ENCODE peak calls at places on chromosomes 7 and 10, in six cellular contexts. One of them, this sample, is unnamed.
A peak's percentile ranks its signal among the peaks of the same experiment; 100 is the strongest.

GRCh38 chr7:1885465-1886226 is 215.6 kb downstream of the ELFN1 start:
- DNase-seq in tibial nerve: no peak
- DNase-seq in spleen: no peak
- DNase-seq in pancreas: no peak
- DNase-seq in MM.1S: no peak
- DNase-seq in CD8-positive, alpha-beta T cell: no peak
- DNase-seq in this sample: no peak

GRCh38 chr10:49594594-49594993 is 15.5 kb upstream of the SLC18A3 start:
- DNase-seq in tibial nerve: no peak
- DNase-seq in CD8-positive, alpha-beta T cell: no peak
- DNase-seq in spleen: no peak
- DNase-seq in MM.1S: peak; percentile 42
- DNase-seq in pancreas: no peak
- DNase-seq in this sample: no peak

GRCh38 chr7:34128762-34129161 is 223.4 kb downstream of the BMPER start:
- DNase-seq in spleen: no peak
- DNase-seq in CD8-positive, alpha-beta T cell: no peak
- DNase-seq in pancreas: no peak
- DNase-seq in MM.1S: no peak
- DNase-seq in tibial nerve: no peak
- DNase-seq in this sample: no peak

GRCh38 chr10:37975407-37975991 is 948 bp downstream of the ZNF25 start:
- DNase-seq in CD8-positive, alpha-beta T cell: no peak
- DNase-seq in spleen: no peak
- DNase-seq in MM.1S: peak; percentile 27
- DNase-seq in pancreas: no peak
- DNase-seq in tibial nerve: no peak
- DNase-seq in this sample: no peak

GRCh38 chr7:69787736-69788431 is 189.6 kb downstream of the AUTS2 start:
- DNase-seq in tibial nerve: no peak
- DNase-seq in MM.1S: no peak
- DNase-seq in CD8-positive, alpha-beta T cell: no peak
- DNase-seq in pancreas: no peak
- DNase-seq in spleen: no peak
- DNase-seq in this sample: no peak

GRCh38 chr10:78207216-78207615 is 173.6 kb downstream of the RPS24 start:
- DNase-seq in CD8-positive, alpha-beta T cell: no peak
- DNase-seq in tibial nerve: no peak
- DNase-seq in pancreas: no peak
- DNase-seq in spleen: no peak
- DNase-seq in MM.1S: peak; percentile 70
- DNase-seq in this sample: no peak

GRCh38 chr7:18521945-18522566 is 26.5 kb downstream of the HDAC9 start:
- DNase-seq in spleen: no peak
- DNase-seq in MM.1S: no peak
- DNase-seq in pancreas: no peak
- DNase-seq in tibial nerve: no peak
- DNase-seq in CD8-positive, alpha-beta T cell: no peak
- DNase-seq in this sample: no peak

GRCh38 chr7:111184960-111185359 is 94.0 kb downstream of the LRRN3 start:
- DNase-seq in CD8-positive, alpha-beta T cell: no peak
- DNase-seq in tibial nerve: no peak
- DNase-seq in MM.1S: no peak
- DNase-seq in pancreas: no peak
- DNase-seq in spleen: no peak
- DNase-seq in this sample: no peak

GRCh38 chr10:87764072-87764934 is 53.7 kb downstream of the ATAD1 start:
- DNase-seq in CD8-positive, alpha-beta T cell: no peak
- DNase-seq in pancreas: no peak
- DNase-seq in tibial nerve: no peak
- DNase-seq in MM.1S: no peak
- DNase-seq in spleen: no peak
- DNase-seq in this sample: no peak

GRCh38 chr7:42950417-42950816 is 18.2 kb downstream of the MRPL32 start:
- DNase-seq in MM.1S: no peak
- DNase-seq in pancreas: no peak
- DNase-seq in spleen: no peak
- DNase-seq in tibial nerve: no peak
- DNase-seq in CD8-positive, alpha-beta T cell: no peak
- DNase-seq in this sample: no peak

GRCh38 chr10:119595134-119595714 is 1.5 kb downstream of the TIAL1 start:
- DNase-seq in tibial nerve: no peak
- DNase-seq in pancreas: no peak
- DNase-seq in MM.1S: no peak
- DNase-seq in CD8-positive, alpha-beta T cell: no peak
- DNase-seq in spleen: no peak
- DNase-seq in this sample: no peak

GRCh38 chr7:31934551-31934950 is 135.7 kb downstream of the PDE1C start:
- DNase-seq in spleen: no peak
- DNase-seq in MM.1S: no peak
- DNase-seq in pancreas: no peak
- DNase-seq in CD8-positive, alpha-beta T cell: no peak
- DNase-seq in tibial nerve: no peak
- DNase-seq in this sample: no peak

GRCh38 chr10:133179651-133180050 is 19.6 kb downstream of the KNDC1 start:
- DNase-seq in MM.1S: no peak
- DNase-seq in spleen: peak; percentile 54
- DNase-seq in CD8-positive, alpha-beta T cell: no peak
- DNase-seq in pancreas: no peak
- DNase-seq in tibial nerve: no peak
- DNase-seq in this sample: no peak

GRCh38 chr10:133182190-133182589 is 22.2 kb downstream of the KNDC1 start:
- DNase-seq in spleen: no peak
- DNase-seq in pancreas: no peak
- DNase-seq in CD8-positive, alpha-beta T cell: no peak
- DNase-seq in MM.1S: no peak
- DNase-seq in tibial nerve: no peak
- DNase-seq in this sample: no peak

GRCh38 chr10:133182791-133183645 is 23.0 kb downstream of the KNDC1 start:
- DNase-seq in pancreas: no peak
- DNase-seq in MM.1S: no peak
- DNase-seq in tibial nerve: no peak
- DNase-seq in spleen: no peak
- DNase-seq in CD8-positive, alpha-beta T cell: no peak
- DNase-seq in this sample: no peak

GRCh38 chr10:133180192-133180914 is 20.3 kb downstream of the KNDC1 start:
- DNase-seq in MM.1S: no peak
- DNase-seq in tibial nerve: no peak
- DNase-seq in pancreas: no peak
- DNase-seq in spleen: peak; percentile 41
- DNase-seq in CD8-positive, alpha-beta T cell: no peak
- DNase-seq in this sample: no peak

GRCh38 chr10:133180915-133181639 is 21.1 kb downstream of the KNDC1 start:
- DNase-seq in CD8-positive, alpha-beta T cell: no peak
- DNase-seq in spleen: peak; percentile 72
- DNase-seq in tibial nerve: no peak
- DNase-seq in MM.1S: no peak
- DNase-seq in pancreas: no peak
- DNase-seq in this sample: no peak
- TF ChIP-seq CTCF in CD8-positive, alpha-beta T cell: no peak
- TF ChIP-seq CTCF in spleen: no peak
- TF ChIP-seq CTCF in tibial nerve: no peak
- TF ChIP-seq CTCF in MM.1S: no peak
- TF ChIP-seq CTCF in pancreas: no peak
- TF ChIP-seq CTCF in this sample: no peak

GRCh38 chr7:136685506-136685905 is 182.9 kb upstream of the CHRM2 start:
- DNase-seq in pancreas: no peak
- DNase-seq in MM.1S: no peak
- DNase-seq in spleen: no peak
- DNase-seq in CD8-positive, alpha-beta T cell: no peak
- DNase-seq in tibial nerve: no peak
- DNase-seq in this sample: no peak

GRCh38 chr7:136688601-136689000 is 179.9 kb upstream of the CHRM2 start:
- DNase-seq in CD8-positive, alpha-beta T cell: no peak
- DNase-seq in pancreas: no peak
- DNase-seq in MM.1S: no peak
- DNase-seq in spleen: no peak
- DNase-seq in tibial nerve: no peak
- DNase-seq in this sample: no peak

GRCh38 chr7:136693166-136694119 is 175.0 kb upstream of the CHRM2 start:
- DNase-seq in pancreas: no peak
- DNase-seq in spleen: no peak
- DNase-seq in MM.1S: no peak
- DNase-seq in tibial nerve: no peak
- DNase-seq in CD8-positive, alpha-beta T cell: no peak
- DNase-seq in this sample: no peak

GRCh38 chr7:136692221-136692620 is 176.2 kb upstream of the CHRM2 start:
- DNase-seq in CD8-positive, alpha-beta T cell: no peak
- DNase-seq in pancreas: no peak
- DNase-seq in tibial nerve: no peak
- DNase-seq in spleen: no peak
- DNase-seq in MM.1S: no peak
- DNase-seq in this sample: no peak

DNA sequence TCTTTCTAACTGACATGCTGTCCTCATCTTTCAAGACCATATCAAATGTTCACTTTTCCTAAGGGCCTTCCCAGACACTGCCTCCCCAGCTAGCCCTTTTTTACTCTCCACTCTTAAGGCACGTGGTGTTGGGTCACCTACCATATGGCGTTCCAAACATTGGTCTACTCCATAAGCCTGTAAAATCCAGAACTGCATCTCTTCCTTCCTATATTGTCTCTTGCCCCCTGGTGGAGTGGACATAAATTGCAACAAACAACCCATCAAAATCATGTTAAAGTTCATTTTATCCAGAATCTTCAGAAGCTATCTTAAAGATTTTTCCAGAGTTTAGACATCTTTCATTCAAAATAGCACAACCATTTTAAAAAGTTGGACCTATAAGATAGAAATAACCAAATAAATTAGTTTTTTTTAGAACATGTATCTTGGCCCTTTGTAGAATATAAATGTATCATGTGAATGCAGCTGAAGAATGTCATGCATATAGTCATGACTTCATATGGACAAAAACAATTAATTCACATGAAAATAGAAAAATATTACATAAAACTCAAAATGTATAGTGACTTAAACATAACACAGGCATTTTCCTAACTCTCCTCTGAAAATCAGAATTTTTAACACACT is 180.6 kb upstream of the CHRM2 start:
- DNase-seq in pancreas: no peak
- DNase-seq in CD8-positive, alpha-beta T cell: no peak
- DNase-seq in MM.1S: peak; percentile 41
- DNase-seq in spleen: no peak
- DNase-seq in tibial nerve: no peak
- DNase-seq in this sample: no peak
- TF ChIP-seq CTCF in pancreas: peak; percentile 29
- TF ChIP-seq CTCF in CD8-positive, alpha-beta T cell: no peak
- TF ChIP-seq CTCF in MM.1S: peak; percentile 86
- TF ChIP-seq CTCF in spleen: no peak
- TF ChIP-seq CTCF in tibial nerve: no peak
- TF ChIP-seq CTCF in this sample: no peak

DNA sequence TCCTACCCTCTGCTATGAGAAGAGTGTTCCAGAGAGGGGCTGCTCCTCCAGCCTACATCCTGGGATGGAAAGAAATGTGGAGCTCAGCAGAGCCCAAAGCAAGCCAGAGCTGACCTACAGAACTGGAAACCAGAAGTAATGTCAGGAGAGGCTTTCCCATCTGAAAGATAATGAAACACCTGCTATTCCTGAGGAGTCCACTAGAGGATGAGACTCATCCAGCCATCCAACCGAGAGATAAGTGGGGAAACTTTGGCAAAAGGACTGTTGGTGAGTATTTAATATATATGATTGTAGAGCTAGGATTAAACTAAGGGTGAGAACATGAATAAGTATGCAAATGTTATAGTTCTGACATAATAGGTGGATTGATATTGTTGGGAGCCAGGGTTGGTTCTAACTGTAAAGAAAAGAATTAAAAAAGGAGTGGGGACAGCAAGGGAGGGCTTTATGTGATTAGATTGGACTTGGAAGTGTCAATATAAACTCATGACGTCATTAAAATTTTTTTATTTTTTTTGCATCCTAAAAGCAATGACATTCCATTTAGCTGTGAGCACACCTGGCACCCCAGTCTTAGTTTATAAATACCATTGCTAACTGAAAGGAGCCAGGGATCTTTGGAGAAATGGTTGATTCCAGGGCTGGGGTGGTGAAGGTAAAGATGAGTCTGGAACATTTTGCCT is 312.8 kb upstream of the NFE2L3 start:
- DNase-seq in MM.1S: no peak
- DNase-seq in spleen: no peak
- DNase-seq in tibial nerve: no peak
- DNase-seq in CD8-positive, alpha-beta T cell: no peak
- DNase-seq in pancreas: no peak
- DNase-seq in this sample: no peak
- TF ChIP-seq CTCF in MM.1S: peak; percentile 25
- TF ChIP-seq CTCF in spleen: no peak
- TF ChIP-seq CTCF in tibial nerve: no peak
- TF ChIP-seq CTCF in CD8-positive, alpha-beta T cell: no peak
- TF ChIP-seq CTCF in pancreas: no peak
- TF ChIP-seq CTCF in this sample: no peak

GRCh38 chr10:127196227-127196954 is at the start of gene INSYN2A:
- DNase-seq in MM.1S: no peak
- DNase-seq in spleen: no peak
- DNase-seq in pancreas: no peak
- DNase-seq in CD8-positive, alpha-beta T cell: no peak
- DNase-seq in tibial nerve: no peak
- DNase-seq in this sample: no peak
- TF ChIP-seq CTCF in MM.1S: no peak
- TF ChIP-seq CTCF in spleen: no peak
- TF ChIP-seq CTCF in pancreas: no peak
- TF ChIP-seq CTCF in CD8-positive, alpha-beta T cell: no peak
- TF ChIP-seq CTCF in tibial nerve: no peak
- TF ChIP-seq CTCF in this sample: no peak

This sample was measured in natural killer cell.